ENCODE peak calls at places on chromosomes 2 and 18, in six cellular contexts. S is AG08396, U is stomach, L is iPS-NIHi11, Y is NCI-H1930, V is SK-N-SH. N is an unnamed sample.

GRCh38 chr18:76546282-76546572 is 51.2 kb upstream of the ZNF516 start:
- DNase-seq in S (no peak), U (no peak), L (no peak), Y (no peak), V (no peak), N (no peak)

GRCh38 chr2:216163518-216163917 is 54.4 kb downstream of the XRCC5 start:
- DNase-seq in S (no peak), U (no peak), L (no peak), Y (no peak), V (no peak), N (no peak)

GRCh38 chr2:68757081-68757480 is 22.5 kb downstream of the ARHGAP25 start:
- DNase-seq in S (no peak), U (no peak), L (no peak), Y (no peak), V (no peak), N (no peak)

GRCh38 chr18:3607309-3608098 is 157.5 kb downstream of the TGIF1 start:
- DNase-seq in S (no peak), U (no peak), L (no peak), Y (no peak), V (no peak), N (no peak)

GRCh38 chr2:157194097-157194688 is 63.3 kb upstream of the GALNT5 start:
- DNase-seq in S (peak; percentile 33), U (no peak), L (peak; percentile 58), Y (peak; percentile 5), V (peak; percentile 12), N (peak; percentile 68)

GRCh38 chr18:27778441-27778840 is 398.5 kb downstream of the CDH2 start:
- DNase-seq in S (no peak), U (no peak), L (peak; percentile 38), Y (no peak), V (no peak), N (peak; percentile 17)

GRCh38 chr2:148716378-148716777 is 71.8 kb downstream of the EPC2 start:
- DNase-seq in S (no peak), U (no peak), L (no peak), Y (no peak), V (no peak), N (no peak)

GRCh38 chr18:43887491-43887890 is 610.2 kb upstream of the SYT4 start:
- DNase-seq in S (no peak), U (no peak), L (no peak), Y (no peak), V (no peak), N (no peak)

GRCh38 chr2:86396304-86396785 is 44.8 kb upstream of the KDM3A start:
- DNase-seq in S (peak; percentile 33), U (peak; percentile 55), L (peak; percentile 44), Y (no peak), V (no peak), N (peak; percentile 46)

GRCh38 chr18:35458677-35459441 is 38.9 kb downstream of the INO80C start:
- DNase-seq in S (peak; percentile 62), U (peak; percentile 55), L (peak; percentile 61), Y (no peak), V (no peak), N (peak; percentile 64)

GRCh38 chr2:235433860-235434259 is 60.0 kb upstream of the AGAP1 start:
- DNase-seq in S (peak; percentile 34), U (peak; percentile 57), L (no peak), Y (no peak), V (no peak), N (peak; percentile 26)